ENCODE peak calls at places on chromosome 22, in four cellular contexts. R is WTC11, P is K562, J is GM12878. Z is an unnamed sample.

GRCh38 chr22:32122899-32123298 is 36.2 kb downstream of the C22orf42 start:
- DNase-seq in R (no peak), P (no peak), J (no peak), Z (no peak)

GRCh38 chr22:35484651-35485372 is 55.8 kb upstream of the RASD2 start:
- DNase-seq in R (no peak), P (no peak), J (no peak), Z (no peak)

GRCh38 chr22:44192811-44193536 is 12.2 kb downstream of the PARVG start:
- DNase-seq in R (no peak), P (no peak), J (no peak), Z (no peak)

GRCh38 chr22:40281717-40282116 is 64.6 kb upstream of the ADSL start:
- DNase-seq in R (no peak), P (no peak), J (no peak), Z (no peak)

GRCh38 chr22:32466496-32466895 is 2.2 kb upstream of the BPIFC start:
- DNase-seq in R (no peak), P (no peak), J (no peak), Z (no peak)

GRCh38 chr22:19723990-19724827 is 870 bp downstream of the GP1BB start:
- DNase-seq in R (peak), P (peak), J (no peak), Z (peak)

GRCh38 chr22:46738961-46739870 is 1.2 kb upstream of the CERK start:
- DNase-seq in R (no peak), P (no peak), J (no peak), Z (peak)

GRCh38 chr22:20155330-20156041 is 4.6 kb upstream of the CCDC188 start:
- DNase-seq in R (no peak), P (peak), J (no peak), Z (peak)

GRCh38 chr22:45053571-45053970 is 43.8 kb upstream of the PHF21B start:
- DNase-seq in R (no peak), P (no peak), J (no peak), Z (no peak)

GRCh38 chr22:38126928-38127668 is 16.6 kb upstream of the BAIAP2L2 start:
- DNase-seq in R (no peak), P (peak), J (no peak), Z (no peak)

DNA sequence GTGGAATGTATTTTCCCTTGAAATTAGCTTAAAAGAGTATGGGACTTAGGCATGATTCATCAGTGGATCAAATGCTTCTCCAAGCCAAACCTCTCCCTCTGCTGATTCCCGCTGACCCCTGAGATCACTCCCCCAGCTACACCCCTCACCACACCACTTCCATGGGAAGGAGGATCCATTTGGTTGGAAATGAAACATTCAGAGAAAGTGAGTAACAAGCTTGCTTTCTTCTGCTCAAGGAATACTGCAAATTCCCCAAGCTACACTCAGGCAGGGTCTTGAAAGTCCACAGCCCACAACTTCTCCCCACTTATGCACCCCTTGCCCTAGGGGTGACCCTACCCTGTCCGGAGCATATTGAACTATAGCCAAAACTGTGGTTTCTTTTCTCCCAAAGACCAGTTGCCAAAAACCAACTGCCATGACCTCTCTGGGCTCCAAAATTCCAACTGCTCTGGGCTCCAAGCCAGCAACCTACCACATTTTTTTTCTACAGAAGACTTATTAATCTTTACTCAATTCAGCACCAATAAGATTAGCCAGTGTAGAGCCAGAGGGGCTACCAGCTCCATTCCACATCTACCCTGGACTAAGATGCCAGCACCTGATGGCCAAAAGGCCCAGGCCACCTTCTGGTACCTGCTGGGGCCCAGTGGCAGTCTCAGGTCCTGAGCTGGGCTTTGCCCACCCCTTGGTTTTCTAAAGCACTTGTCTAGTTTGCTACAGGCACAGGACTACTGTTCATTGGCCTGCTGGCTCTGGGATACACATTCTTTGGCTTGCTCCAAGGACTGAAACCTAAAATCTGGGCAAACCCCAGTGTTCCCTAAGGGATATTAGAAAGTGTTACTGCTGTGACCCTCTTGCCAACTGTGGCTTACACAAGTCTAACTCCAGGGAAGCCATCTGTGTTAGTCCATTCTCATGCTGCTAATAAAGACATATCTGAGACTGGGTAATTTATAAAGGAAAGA is 101.1 kb downstream of the MICAL3 start:
- DNase-seq in R (no peak), P (no peak), J (no peak), Z (no peak)
- TF ChIP-seq NR2C2 in R (no peak), P (no peak), J (no peak), Z (no peak)

DNA sequence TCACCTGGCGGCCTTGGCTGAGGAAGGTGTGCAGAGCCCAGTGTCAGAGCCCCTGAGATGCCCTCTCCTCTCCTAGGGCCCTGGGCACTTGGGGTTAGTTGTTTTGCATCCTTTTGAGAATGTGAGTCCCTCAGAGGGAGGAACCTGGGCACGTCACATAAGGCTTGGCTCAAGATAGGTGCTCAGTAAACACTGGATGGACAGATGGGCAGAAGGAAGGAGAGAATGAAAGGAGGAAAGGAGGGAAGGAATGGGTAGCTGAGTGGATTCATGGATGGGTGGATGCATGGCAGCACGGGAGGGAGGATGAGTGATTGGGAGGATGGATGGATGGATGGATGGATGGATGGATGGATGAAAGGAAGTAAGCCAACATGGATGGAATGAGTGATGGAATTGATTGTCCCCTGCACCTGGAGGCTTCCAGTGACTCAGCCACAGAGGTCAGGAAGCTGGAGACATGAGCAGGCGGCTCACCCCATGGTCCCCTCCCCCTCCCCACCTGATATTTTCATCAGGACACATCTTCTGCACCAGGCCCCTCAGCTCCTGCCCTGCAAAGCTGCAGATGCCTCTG is 62.2 kb downstream of the IGLL1 start:
- DNase-seq in R (no peak), P (no peak), J (no peak), Z (no peak)
- TF ChIP-seq NR2C2 in R (no peak), P (no peak), J (no peak), Z (no peak)

DNA sequence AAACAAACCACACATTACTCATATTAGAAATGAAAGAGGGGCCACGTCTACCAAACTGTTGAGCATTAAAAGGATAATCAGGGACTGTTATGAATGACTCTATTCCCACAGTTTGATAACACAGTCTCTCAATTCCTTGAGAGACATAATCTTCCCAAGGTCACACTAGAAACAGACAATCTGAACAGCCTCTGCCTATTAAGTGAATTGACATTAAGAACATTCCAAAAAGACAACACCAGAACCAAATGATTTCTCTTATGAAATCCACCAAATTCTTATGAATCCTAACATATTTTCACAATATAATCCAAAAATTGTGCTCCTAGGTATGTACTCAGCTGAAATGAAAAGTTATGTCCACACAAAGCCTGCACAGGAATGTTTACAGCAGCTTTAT is 4.6 kb downstream of the RFPL1 start:
- DNase-seq in R (no peak), P (no peak), J (no peak), Z (no peak)
- TF ChIP-seq NR2C2 in R (no peak), P (no peak), J (no peak), Z (no peak)

GRCh38 chr22:49297286-49297870 is 530.3 kb downstream of the BRD1 start:
- DNase-seq in R (no peak), P (no peak), J (no peak), Z (no peak)
- TF ChIP-seq NR2C2 in R (no peak), P (no peak), J (no peak), Z (no peak)

DNA sequence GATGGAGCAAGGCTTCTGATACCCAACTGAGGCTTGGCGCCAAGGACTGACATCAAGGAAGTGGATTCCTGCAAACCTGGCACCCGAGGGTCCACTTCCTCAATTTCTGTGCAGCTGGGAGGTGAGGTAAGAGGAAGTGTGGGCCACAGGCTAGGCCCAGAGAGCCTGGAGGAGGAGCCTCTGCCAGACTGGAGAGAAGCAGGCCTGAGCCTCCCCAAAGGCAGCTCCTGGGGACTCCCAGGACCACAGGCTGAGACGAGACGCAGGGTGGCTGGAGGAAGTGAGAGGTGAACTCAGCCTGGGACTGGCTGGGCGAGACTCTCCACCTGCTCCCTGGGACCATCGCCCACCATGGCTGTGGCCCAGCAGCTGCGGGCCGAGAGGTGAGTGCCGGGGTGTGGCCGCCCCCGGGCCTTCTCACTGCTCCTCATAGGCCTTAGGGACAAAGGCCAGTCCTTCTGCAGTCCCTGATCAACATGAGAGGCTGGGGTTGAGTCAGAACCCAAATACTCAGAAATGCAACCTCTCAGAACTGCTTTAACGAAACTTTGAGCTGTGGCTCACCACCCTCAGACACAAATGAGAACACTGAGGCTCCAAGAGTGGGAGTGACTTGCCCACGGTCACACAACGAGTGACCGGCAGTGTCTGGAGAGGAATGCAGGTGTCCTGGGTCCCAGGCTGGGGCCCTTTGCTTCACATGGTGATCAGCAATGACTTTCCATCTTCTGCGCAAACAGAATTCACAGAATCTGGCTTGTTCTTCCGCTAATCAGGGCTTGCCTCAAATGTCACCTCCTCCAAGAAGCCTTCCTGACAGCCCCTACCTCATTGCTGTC is at the start of gene NCF4:
- DNase-seq in R (no peak), P (no peak), J (peak), Z (no peak)
- TF ChIP-seq NR2C2 in R (no peak), P (no peak), J (no peak), Z (no peak)

Z was measured in HepG2.